ENCODE peak calls at places on chromosome 16, in eight cellular contexts. One of them, this sample, is unnamed.

GRCh38 chr16:84326545-84326944 is 31.9 kb downstream of the WFDC1 start:
- DNase-seq in foreskin fibroblast: no peak
- DNase-seq in psoas muscle: no peak
- DNase-seq in A549: no peak
- DNase-seq in lung: no peak
- DNase-seq in cardiac fibroblast: no peak
- DNase-seq in heart left ventricle: no peak
- DNase-seq in HL-60: no peak
- DNase-seq in this sample: no peak

GRCh38 chr16:6374816-6375215 is 957.8 kb upstream of the RBFOX1 start:
- DNase-seq in heart left ventricle: no peak
- DNase-seq in lung: no peak
- DNase-seq in cardiac fibroblast: no peak
- DNase-seq in A549: no peak
- DNase-seq in HL-60: no peak
- DNase-seq in foreskin fibroblast: no peak
- DNase-seq in psoas muscle: no peak
- DNase-seq in this sample: no peak

GRCh38 chr16:11439790-11440656 is 94.8 kb downstream of the RMI2 start:
- DNase-seq in A549: no peak
- DNase-seq in cardiac fibroblast: no peak
- DNase-seq in foreskin fibroblast: no peak
- DNase-seq in HL-60: no peak
- DNase-seq in heart left ventricle: no peak
- DNase-seq in psoas muscle: no peak
- DNase-seq in lung: no peak
- DNase-seq in this sample: no peak

GRCh38 chr16:66380421-66380820 is 13.9 kb downstream of the CDH5 start:
- DNase-seq in cardiac fibroblast: no peak
- DNase-seq in A549: no peak
- DNase-seq in psoas muscle: no peak
- DNase-seq in heart left ventricle: no peak
- DNase-seq in HL-60: no peak
- DNase-seq in foreskin fibroblast: no peak
- DNase-seq in lung: no peak
- DNase-seq in this sample: no peak

GRCh38 chr16:75032655-75033054 is 33.8 kb downstream of the ZNRF1 start:
- DNase-seq in A549: no peak
- DNase-seq in HL-60: no peak
- DNase-seq in foreskin fibroblast: no peak
- DNase-seq in heart left ventricle: no peak
- DNase-seq in psoas muscle: no peak
- DNase-seq in lung: no peak
- DNase-seq in cardiac fibroblast: no peak
- DNase-seq in this sample: no peak

GRCh38 chr16:78742501-78743283 is 643.2 kb downstream of the WWOX start:
- DNase-seq in cardiac fibroblast: no peak
- DNase-seq in lung: no peak
- DNase-seq in foreskin fibroblast: no peak
- DNase-seq in heart left ventricle: peak
- DNase-seq in A549: no peak
- DNase-seq in psoas muscle: peak
- DNase-seq in HL-60: no peak
- DNase-seq in this sample: no peak

GRCh38 chr16:68473358-68474064 is 25.2 kb upstream of the SMPD3 start:
- DNase-seq in heart left ventricle: no peak
- DNase-seq in cardiac fibroblast: no peak
- DNase-seq in A549: no peak
- DNase-seq in lung: peak
- DNase-seq in HL-60: no peak
- DNase-seq in psoas muscle: no peak
- DNase-seq in foreskin fibroblast: no peak
- DNase-seq in this sample: no peak

GRCh38 chr16:59633996-59634579 is 900.0 kb upstream of the GOT2 start:
- DNase-seq in HL-60: no peak
- DNase-seq in A549: no peak
- DNase-seq in foreskin fibroblast: peak
- DNase-seq in psoas muscle: no peak
- DNase-seq in lung: no peak
- DNase-seq in heart left ventricle: no peak
- DNase-seq in cardiac fibroblast: peak
- DNase-seq in this sample: peak

GRCh38 chr16:57386381-57386951 is 14.2 kb downstream of the CX3CL1 start:
- DNase-seq in cardiac fibroblast: peak
- DNase-seq in psoas muscle: no peak
- DNase-seq in HL-60: no peak
- DNase-seq in heart left ventricle: no peak
- DNase-seq in foreskin fibroblast: peak
- DNase-seq in lung: no peak
- DNase-seq in A549: no peak
- DNase-seq in this sample: peak

GRCh38 chr16:84327926-84328505 is 33.3 kb downstream of the WFDC1 start:
- DNase-seq in A549: no peak
- DNase-seq in foreskin fibroblast: no peak
- DNase-seq in cardiac fibroblast: no peak
- DNase-seq in lung: no peak
- DNase-seq in HL-60: no peak
- DNase-seq in heart left ventricle: no peak
- DNase-seq in psoas muscle: no peak
- DNase-seq in this sample: no peak

GRCh38 chr16:24776486-24777220 is 47.2 kb downstream of the TNRC6A start:
- DNase-seq in psoas muscle: peak
- DNase-seq in heart left ventricle: peak
- DNase-seq in foreskin fibroblast: peak
- DNase-seq in cardiac fibroblast: peak
- DNase-seq in A549: no peak
- DNase-seq in lung: no peak
- DNase-seq in HL-60: no peak
- DNase-seq in this sample: peak

GRCh38 chr16:56075732-56076131 is 115.6 kb upstream of the GNAO1 start:
- DNase-seq in foreskin fibroblast: no peak
- DNase-seq in psoas muscle: no peak
- DNase-seq in lung: no peak
- DNase-seq in cardiac fibroblast: no peak
- DNase-seq in HL-60: no peak
- DNase-seq in A549: no peak
- DNase-seq in heart left ventricle: no peak
- DNase-seq in this sample: no peak

GRCh38 chr16:88007321-88007731 is 56.1 kb downstream of the BANP start:
- DNase-seq in HL-60: no peak
- DNase-seq in cardiac fibroblast: no peak
- DNase-seq in foreskin fibroblast: no peak
- DNase-seq in psoas muscle: no peak
- DNase-seq in A549: no peak
- DNase-seq in lung: no peak
- DNase-seq in heart left ventricle: no peak
- DNase-seq in this sample: no peak

GRCh38 chr16:57941016-57941656 is 29.8 kb downstream of the CNGB1 start:
- DNase-seq in lung: peak
- DNase-seq in foreskin fibroblast: peak
- DNase-seq in psoas muscle: no peak
- DNase-seq in cardiac fibroblast: peak
- DNase-seq in A549: no peak
- DNase-seq in heart left ventricle: peak
- DNase-seq in HL-60: no peak
- DNase-seq in this sample: peak

GRCh38 chr16:64892843-64893242 is 229.0 kb downstream of the CDH11 start:
- DNase-seq in psoas muscle: no peak
- DNase-seq in heart left ventricle: no peak
- DNase-seq in foreskin fibroblast: peak
- DNase-seq in A549: no peak
- DNase-seq in HL-60: no peak
- DNase-seq in lung: no peak
- DNase-seq in cardiac fibroblast: peak
- DNase-seq in this sample: peak
- H3K4me3 ChIP-seq in psoas muscle: no peak
- H3K4me3 ChIP-seq in heart left ventricle: no peak
- H3K4me3 ChIP-seq in foreskin fibroblast: peak
- H3K4me3 ChIP-seq in A549: no peak
- H3K4me3 ChIP-seq in HL-60: no peak
- H3K4me3 ChIP-seq in lung: no peak
- H3K4me3 ChIP-seq in cardiac fibroblast: no peak
- H3K4me3 ChIP-seq in this sample: no peak

DNA sequence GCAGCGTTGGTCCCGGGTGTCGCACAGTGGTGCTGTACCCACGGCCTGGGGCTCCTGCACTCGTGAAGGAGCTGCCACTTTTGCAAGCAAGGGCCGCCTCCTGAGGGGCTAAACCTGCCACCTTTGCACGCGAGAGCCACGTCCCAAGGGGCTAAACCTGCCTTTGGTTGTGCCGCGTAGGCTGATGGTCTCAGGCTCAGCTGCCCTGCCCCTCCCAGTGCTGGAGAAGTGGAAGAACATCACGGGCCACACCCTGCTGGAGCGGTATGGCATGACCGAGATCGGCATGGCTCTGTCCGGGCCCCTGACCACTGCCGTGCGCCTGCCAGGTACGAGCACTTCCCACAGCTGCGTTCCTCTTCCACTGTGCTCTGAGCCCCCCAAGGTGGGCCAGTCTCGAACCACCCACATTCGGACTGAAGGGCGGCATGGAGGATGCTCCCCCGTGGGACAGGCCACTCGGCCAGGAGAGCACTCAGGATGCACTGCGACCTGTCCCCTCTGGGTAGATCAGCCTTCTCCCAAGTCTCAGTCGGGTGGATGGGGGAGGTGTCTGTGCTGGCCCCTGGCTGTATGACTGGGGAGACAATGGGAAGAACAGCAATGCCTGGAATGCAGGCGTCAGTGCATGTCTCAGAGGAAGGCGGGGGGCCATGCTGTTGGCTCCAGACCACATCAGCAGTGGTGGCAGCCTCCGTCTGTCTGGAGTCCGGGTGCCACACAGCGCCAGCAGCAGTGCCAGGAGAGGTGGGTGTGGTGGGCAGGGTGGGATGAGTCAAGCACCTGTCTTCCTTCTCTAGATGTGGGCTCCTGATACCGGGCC is 20.7 kb downstream of the ACSF3 start:
- DNase-seq in lung: no peak
- DNase-seq in HL-60: no peak
- DNase-seq in cardiac fibroblast: peak
- DNase-seq in psoas muscle: peak
- DNase-seq in A549: no peak
- DNase-seq in foreskin fibroblast: peak
- DNase-seq in heart left ventricle: no peak
- DNase-seq in this sample: no peak
- H3K4me3 ChIP-seq in lung: no peak
- H3K4me3 ChIP-seq in HL-60: no peak
- H3K4me3 ChIP-seq in cardiac fibroblast: no peak
- H3K4me3 ChIP-seq in psoas muscle: no peak
- H3K4me3 ChIP-seq in A549: no peak
- H3K4me3 ChIP-seq in foreskin fibroblast: no peak
- H3K4me3 ChIP-seq in heart left ventricle: no peak
- H3K4me3 ChIP-seq in this sample: no peak

DNA sequence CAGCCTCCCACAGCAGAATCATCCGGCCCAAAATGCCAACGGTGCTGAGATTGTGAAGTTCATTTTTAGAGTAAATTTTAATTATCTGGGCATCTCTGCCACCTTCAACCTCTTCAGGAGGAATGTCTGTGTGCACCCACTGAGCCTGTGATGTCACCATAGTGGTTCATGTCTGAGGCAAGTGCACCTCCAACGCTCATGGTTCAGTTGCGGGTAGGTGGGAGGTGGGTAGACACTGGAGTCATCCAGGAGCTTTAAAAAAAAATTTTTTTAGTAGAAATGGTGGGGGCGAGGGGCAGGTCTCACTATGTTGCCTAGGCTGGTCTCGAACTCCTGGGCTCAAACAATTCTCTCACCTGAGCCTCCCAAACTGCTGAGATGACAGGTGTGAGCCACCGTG is 1.9 kb downstream of the FLYWCH1 start:
- DNase-seq in heart left ventricle: no peak
- DNase-seq in lung: no peak
- DNase-seq in HL-60: no peak
- DNase-seq in A549: no peak
- DNase-seq in cardiac fibroblast: no peak
- DNase-seq in foreskin fibroblast: no peak
- DNase-seq in psoas muscle: no peak
- DNase-seq in this sample: no peak
- H3K4me3 ChIP-seq in heart left ventricle: no peak
- H3K4me3 ChIP-seq in lung: no peak
- H3K4me3 ChIP-seq in HL-60: no peak
- H3K4me3 ChIP-seq in A549: no peak
- H3K4me3 ChIP-seq in cardiac fibroblast: no peak
- H3K4me3 ChIP-seq in foreskin fibroblast: peak
- H3K4me3 ChIP-seq in psoas muscle: peak
- H3K4me3 ChIP-seq in this sample: no peak

GRCh38 chr16:31143889-31144148 is 6.0 kb downstream of the PRSS36 start:
- DNase-seq in foreskin fibroblast: no peak
- DNase-seq in HL-60: no peak
- DNase-seq in psoas muscle: no peak
- DNase-seq in heart left ventricle: no peak
- DNase-seq in cardiac fibroblast: no peak
- DNase-seq in A549: no peak
- DNase-seq in lung: no peak
- DNase-seq in this sample: no peak

GRCh38 chr16:31145398-31145990 is 4.4 kb downstream of the PRSS36 start:
- DNase-seq in HL-60: no peak
- DNase-seq in psoas muscle: no peak
- DNase-seq in A549: no peak
- DNase-seq in foreskin fibroblast: no peak
- DNase-seq in cardiac fibroblast: no peak
- DNase-seq in lung: no peak
- DNase-seq in heart left ventricle: no peak
- DNase-seq in this sample: no peak

GRCh38 chr16:31142109-31143035 is 6.8 kb upstream of the PRSS8 start:
- DNase-seq in heart left ventricle: peak
- DNase-seq in lung: peak
- DNase-seq in cardiac fibroblast: peak
- DNase-seq in HL-60: peak
- DNase-seq in psoas muscle: peak
- DNase-seq in A549: peak
- DNase-seq in foreskin fibroblast: peak
- DNase-seq in this sample: peak

GRCh38 chr16:31141489-31142108 is 6.1 kb upstream of the PRSS8 start:
- DNase-seq in A549: no peak
- DNase-seq in lung: no peak
- DNase-seq in psoas muscle: peak
- DNase-seq in foreskin fibroblast: no peak
- DNase-seq in cardiac fibroblast: no peak
- DNase-seq in HL-60: no peak
- DNase-seq in heart left ventricle: peak
- DNase-seq in this sample: peak

DNA sequence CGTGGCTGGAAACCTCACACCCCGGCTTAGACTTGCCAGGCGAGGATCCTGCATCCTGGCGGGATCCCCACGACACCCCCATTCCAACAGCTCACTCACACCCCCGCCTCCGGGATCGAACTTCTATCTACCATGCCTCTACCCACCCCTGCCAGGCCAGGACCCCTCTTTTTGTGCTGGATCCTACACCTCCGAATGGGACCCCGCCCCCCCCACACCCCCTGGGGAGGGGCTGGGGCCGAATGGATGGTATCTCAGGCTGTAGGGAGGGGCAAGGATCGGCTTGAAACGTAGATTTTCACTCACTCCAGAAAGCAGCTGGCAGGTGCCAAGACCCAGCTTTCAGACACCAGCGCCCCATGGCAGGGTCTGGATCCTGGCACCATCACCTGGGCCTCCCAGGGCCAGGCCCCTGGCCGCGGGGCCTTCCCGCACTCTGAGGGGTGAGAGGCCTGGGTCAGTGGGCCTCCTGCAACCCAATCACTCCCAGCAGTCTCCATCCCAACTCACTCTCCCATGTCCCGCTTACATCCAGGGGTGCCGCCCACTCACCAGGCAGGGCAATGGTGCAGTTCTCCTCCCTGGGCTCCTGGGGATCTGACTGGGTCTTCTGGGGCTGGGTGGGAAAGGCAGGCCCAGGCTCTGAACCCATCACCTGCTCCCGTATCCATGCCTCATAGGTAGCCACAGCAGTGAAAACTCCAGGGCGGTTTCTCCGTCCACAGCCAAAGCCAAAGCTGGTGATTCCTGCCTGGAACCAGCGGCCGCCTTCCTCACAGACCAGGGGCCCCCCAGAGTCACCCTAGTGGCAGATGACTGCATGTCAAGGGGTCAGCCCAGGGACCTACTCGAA is 6.6 kb downstream of the PRSS36 start:
- DNase-seq in psoas muscle: no peak
- DNase-seq in foreskin fibroblast: no peak
- DNase-seq in HL-60: no peak
- DNase-seq in cardiac fibroblast: no peak
- DNase-seq in lung: no peak
- DNase-seq in heart left ventricle: no peak
- DNase-seq in A549: no peak
- DNase-seq in this sample: no peak
- H3K4me3 ChIP-seq in psoas muscle: peak
- H3K4me3 ChIP-seq in foreskin fibroblast: peak
- H3K4me3 ChIP-seq in HL-60: no peak
- H3K4me3 ChIP-seq in cardiac fibroblast: no peak
- H3K4me3 ChIP-seq in lung: peak
- H3K4me3 ChIP-seq in heart left ventricle: peak
- H3K4me3 ChIP-seq in A549: peak
- H3K4me3 ChIP-seq in this sample: peak

This sample was measured in skeletal muscle cell.